ENCODE peak calls at places on chromosome 16, in nine cellular contexts. One of them, this sample, is unnamed.

GRCh38 chr16:3642397-3643094 is 11.9 kb upstream of the DNASE1 start:
- DNase-seq in stromal cell of bone marrow: no peak
- DNase-seq in stimulated activated CD8-positive, alpha-beta memory T cell treated with anti-CD3 and anti-CD28 coated beads, Interleukin-15, amount 100 ng/mL, for 4 hours: no peak
- DNase-seq in substantia nigra: no peak
- DNase-seq in EL: peak; percentile 23
- DNase-seq in psoas muscle: no peak
- DNase-seq in natural killer cell treated with Interleukin-12 subunit alpha and Interleukin-12 subunit beta and Interleukin-15 and Interleukin-18, amount 100 ng/mL, for 72 hours: no peak
- DNase-seq in CD8-positive, alpha-beta memory T cell: no peak
- DNase-seq in keratinocyte: peak; percentile 19
- DNase-seq in this sample: no peak

GRCh38 chr16:6689643-6690042 is 643.0 kb upstream of the RBFOX1 start:
- DNase-seq in stromal cell of bone marrow: no peak
- DNase-seq in stimulated activated CD8-positive, alpha-beta memory T cell treated with anti-CD3 and anti-CD28 coated beads, Interleukin-15, amount 100 ng/mL, for 4 hours: no peak
- DNase-seq in substantia nigra: no peak
- DNase-seq in EL: no peak
- DNase-seq in psoas muscle: no peak
- DNase-seq in natural killer cell treated with Interleukin-12 subunit alpha and Interleukin-12 subunit beta and Interleukin-15 and Interleukin-18, amount 100 ng/mL, for 72 hours: no peak
- DNase-seq in CD8-positive, alpha-beta memory T cell: no peak
- DNase-seq in keratinocyte: no peak
- DNase-seq in this sample: no peak

GRCh38 chr16:11310997-11311561 is 29.9 kb upstream of the PRM1 start:
- DNase-seq in stromal cell of bone marrow: no peak
- DNase-seq in stimulated activated CD8-positive, alpha-beta memory T cell treated with anti-CD3 and anti-CD28 coated beads, Interleukin-15, amount 100 ng/mL, for 4 hours: no peak
- DNase-seq in substantia nigra: no peak
- DNase-seq in EL: no peak
- DNase-seq in psoas muscle: no peak
- DNase-seq in natural killer cell treated with Interleukin-12 subunit alpha and Interleukin-12 subunit beta and Interleukin-15 and Interleukin-18, amount 100 ng/mL, for 72 hours: no peak
- DNase-seq in CD8-positive, alpha-beta memory T cell: no peak
- DNase-seq in keratinocyte: no peak
- DNase-seq in this sample: no peak

GRCh38 chr16:16917201-16917600 is 538.3 kb downstream of the NPIPA7 start:
- DNase-seq in stromal cell of bone marrow: no peak
- DNase-seq in stimulated activated CD8-positive, alpha-beta memory T cell treated with anti-CD3 and anti-CD28 coated beads, Interleukin-15, amount 100 ng/mL, for 4 hours: no peak
- DNase-seq in substantia nigra: no peak
- DNase-seq in EL: no peak
- DNase-seq in psoas muscle: no peak
- DNase-seq in natural killer cell treated with Interleukin-12 subunit alpha and Interleukin-12 subunit beta and Interleukin-15 and Interleukin-18, amount 100 ng/mL, for 72 hours: no peak
- DNase-seq in CD8-positive, alpha-beta memory T cell: no peak
- DNase-seq in keratinocyte: no peak
- DNase-seq in this sample: no peak

GRCh38 chr16:86061771-86062170 is 162.8 kb downstream of the IRF8 start:
- DNase-seq in stromal cell of bone marrow: no peak
- DNase-seq in stimulated activated CD8-positive, alpha-beta memory T cell treated with anti-CD3 and anti-CD28 coated beads, Interleukin-15, amount 100 ng/mL, for 4 hours: no peak
- DNase-seq in substantia nigra: no peak
- DNase-seq in EL: no peak
- DNase-seq in psoas muscle: no peak
- DNase-seq in natural killer cell treated with Interleukin-12 subunit alpha and Interleukin-12 subunit beta and Interleukin-15 and Interleukin-18, amount 100 ng/mL, for 72 hours: peak; percentile 32
- DNase-seq in CD8-positive, alpha-beta memory T cell: no peak
- DNase-seq in keratinocyte: no peak
- DNase-seq in this sample: no peak

GRCh38 chr16:27326738-27327585 is 13.2 kb downstream of the IL4R start:
- DNase-seq in stromal cell of bone marrow: peak; percentile 96
- DNase-seq in stimulated activated CD8-positive, alpha-beta memory T cell treated with anti-CD3 and anti-CD28 coated beads, Interleukin-15, amount 100 ng/mL, for 4 hours: no peak
- DNase-seq in substantia nigra: no peak
- DNase-seq in EL: peak; percentile 94
- DNase-seq in psoas muscle: peak; percentile 85
- DNase-seq in natural killer cell treated with Interleukin-12 subunit alpha and Interleukin-12 subunit beta and Interleukin-15 and Interleukin-18, amount 100 ng/mL, for 72 hours: peak; percentile 77
- DNase-seq in CD8-positive, alpha-beta memory T cell: no peak
- DNase-seq in keratinocyte: peak; percentile 44
- DNase-seq in this sample: no peak

GRCh38 chr16:19135896-19136438 is 22.2 kb downstream of the ITPRIPL2 start:
- DNase-seq in stromal cell of bone marrow: no peak
- DNase-seq in stimulated activated CD8-positive, alpha-beta memory T cell treated with anti-CD3 and anti-CD28 coated beads, Interleukin-15, amount 100 ng/mL, for 4 hours: no peak
- DNase-seq in substantia nigra: no peak
- DNase-seq in EL: peak; percentile 33
- DNase-seq in psoas muscle: peak; percentile 61
- DNase-seq in natural killer cell treated with Interleukin-12 subunit alpha and Interleukin-12 subunit beta and Interleukin-15 and Interleukin-18, amount 100 ng/mL, for 72 hours: no peak
- DNase-seq in CD8-positive, alpha-beta memory T cell: no peak
- DNase-seq in keratinocyte: no peak
- DNase-seq in this sample: no peak

GRCh38 chr16:52069866-52070265 is 477.1 kb downstream of the TOX3 start:
- DNase-seq in stromal cell of bone marrow: no peak
- DNase-seq in stimulated activated CD8-positive, alpha-beta memory T cell treated with anti-CD3 and anti-CD28 coated beads, Interleukin-15, amount 100 ng/mL, for 4 hours: no peak
- DNase-seq in substantia nigra: no peak
- DNase-seq in EL: no peak
- DNase-seq in psoas muscle: no peak
- DNase-seq in natural killer cell treated with Interleukin-12 subunit alpha and Interleukin-12 subunit beta and Interleukin-15 and Interleukin-18, amount 100 ng/mL, for 72 hours: no peak
- DNase-seq in CD8-positive, alpha-beta memory T cell: no peak
- DNase-seq in keratinocyte: no peak
- DNase-seq in this sample: peak; percentile 77

GRCh38 chr16:88548985-88549384 is 21.2 kb upstream of the ZC3H18 start:
- DNase-seq in stromal cell of bone marrow: no peak
- DNase-seq in stimulated activated CD8-positive, alpha-beta memory T cell treated with anti-CD3 and anti-CD28 coated beads, Interleukin-15, amount 100 ng/mL, for 4 hours: no peak
- DNase-seq in substantia nigra: no peak
- DNase-seq in EL: no peak
- DNase-seq in psoas muscle: no peak
- DNase-seq in natural killer cell treated with Interleukin-12 subunit alpha and Interleukin-12 subunit beta and Interleukin-15 and Interleukin-18, amount 100 ng/mL, for 72 hours: no peak
- DNase-seq in CD8-positive, alpha-beta memory T cell: no peak
- DNase-seq in keratinocyte: no peak
- DNase-seq in this sample: no peak

GRCh38 chr16:70391881-70392481 is 45.3 kb downstream of the DDX19A start:
- DNase-seq in stromal cell of bone marrow: peak; percentile 53
- DNase-seq in stimulated activated CD8-positive, alpha-beta memory T cell treated with anti-CD3 and anti-CD28 coated beads, Interleukin-15, amount 100 ng/mL, for 4 hours: no peak
- DNase-seq in substantia nigra: no peak
- DNase-seq in EL: peak; percentile 83
- DNase-seq in psoas muscle: peak; percentile 94
- DNase-seq in natural killer cell treated with Interleukin-12 subunit alpha and Interleukin-12 subunit beta and Interleukin-15 and Interleukin-18, amount 100 ng/mL, for 72 hours: no peak
- DNase-seq in CD8-positive, alpha-beta memory T cell: no peak
- DNase-seq in keratinocyte: no peak
- DNase-seq in this sample: no peak

GRCh38 chr16:84650062-84650991 is 2.0 kb downstream of the KLHL36 start:
- DNase-seq in stromal cell of bone marrow: no peak
- DNase-seq in stimulated activated CD8-positive, alpha-beta memory T cell treated with anti-CD3 and anti-CD28 coated beads, Interleukin-15, amount 100 ng/mL, for 4 hours: no peak
- DNase-seq in substantia nigra: no peak
- DNase-seq in EL: peak; percentile 71
- DNase-seq in psoas muscle: no peak
- DNase-seq in natural killer cell treated with Interleukin-12 subunit alpha and Interleukin-12 subunit beta and Interleukin-15 and Interleukin-18, amount 100 ng/mL, for 72 hours: no peak
- DNase-seq in CD8-positive, alpha-beta memory T cell: no peak
- DNase-seq in keratinocyte: peak; percentile 33
- DNase-seq in this sample: no peak

GRCh38 chr16:20918486-20919239 is 18.1 kb downstream of the LYRM1 start:
- DNase-seq in stromal cell of bone marrow: peak; percentile 75
- DNase-seq in stimulated activated CD8-positive, alpha-beta memory T cell treated with anti-CD3 and anti-CD28 coated beads, Interleukin-15, amount 100 ng/mL, for 4 hours: no peak
- DNase-seq in substantia nigra: no peak
- DNase-seq in EL: peak; percentile 57
- DNase-seq in psoas muscle: peak; percentile 75
- DNase-seq in natural killer cell treated with Interleukin-12 subunit alpha and Interleukin-12 subunit beta and Interleukin-15 and Interleukin-18, amount 100 ng/mL, for 72 hours: no peak
- DNase-seq in CD8-positive, alpha-beta memory T cell: no peak
- DNase-seq in keratinocyte: no peak
- DNase-seq in this sample: no peak

GRCh38 chr16:31695667-31696066 is 168.0 kb downstream of the AHSP start:
- DNase-seq in stromal cell of bone marrow: no peak
- DNase-seq in stimulated activated CD8-positive, alpha-beta memory T cell treated with anti-CD3 and anti-CD28 coated beads, Interleukin-15, amount 100 ng/mL, for 4 hours: no peak
- DNase-seq in substantia nigra: no peak
- DNase-seq in EL: no peak
- DNase-seq in psoas muscle: no peak
- DNase-seq in natural killer cell treated with Interleukin-12 subunit alpha and Interleukin-12 subunit beta and Interleukin-15 and Interleukin-18, amount 100 ng/mL, for 72 hours: no peak
- DNase-seq in CD8-positive, alpha-beta memory T cell: peak; percentile 39
- DNase-seq in keratinocyte: no peak
- DNase-seq in this sample: no peak

GRCh38 chr16:52912565-52913173 is 140.0 kb downstream of the CHD9NB start:
- DNase-seq in stromal cell of bone marrow: peak; percentile 1
- DNase-seq in stimulated activated CD8-positive, alpha-beta memory T cell treated with anti-CD3 and anti-CD28 coated beads, Interleukin-15, amount 100 ng/mL, for 4 hours: no peak
- DNase-seq in substantia nigra: peak; percentile 34
- DNase-seq in EL: peak; percentile 31
- DNase-seq in psoas muscle: peak; percentile 51
- DNase-seq in natural killer cell treated with Interleukin-12 subunit alpha and Interleukin-12 subunit beta and Interleukin-15 and Interleukin-18, amount 100 ng/mL, for 72 hours: no peak
- DNase-seq in CD8-positive, alpha-beta memory T cell: no peak
- DNase-seq in keratinocyte: peak; percentile 13
- DNase-seq in this sample: peak; percentile 65

GRCh38 chr16:49740190-49740589 is 115.7 kb downstream of the ZNF423 start:
- DNase-seq in stromal cell of bone marrow: no peak
- DNase-seq in stimulated activated CD8-positive, alpha-beta memory T cell treated with anti-CD3 and anti-CD28 coated beads, Interleukin-15, amount 100 ng/mL, for 4 hours: no peak
- DNase-seq in substantia nigra: no peak
- DNase-seq in EL: no peak
- DNase-seq in psoas muscle: no peak
- DNase-seq in natural killer cell treated with Interleukin-12 subunit alpha and Interleukin-12 subunit beta and Interleukin-15 and Interleukin-18, amount 100 ng/mL, for 72 hours: no peak
- DNase-seq in CD8-positive, alpha-beta memory T cell: no peak
- DNase-seq in keratinocyte: no peak
- DNase-seq in this sample: no peak

GRCh38 chr16:80806957-80807356 is 2.6 kb upstream of the CDYL2 start:
- DNase-seq in stromal cell of bone marrow: peak; percentile 49
- DNase-seq in stimulated activated CD8-positive, alpha-beta memory T cell treated with anti-CD3 and anti-CD28 coated beads, Interleukin-15, amount 100 ng/mL, for 4 hours: no peak
- DNase-seq in substantia nigra: no peak
- DNase-seq in EL: peak; percentile 73
- DNase-seq in psoas muscle: no peak
- DNase-seq in natural killer cell treated with Interleukin-12 subunit alpha and Interleukin-12 subunit beta and Interleukin-15 and Interleukin-18, amount 100 ng/mL, for 72 hours: peak; percentile 69
- DNase-seq in CD8-positive, alpha-beta memory T cell: no peak
- DNase-seq in keratinocyte: peak; percentile 48
- DNase-seq in this sample: no peak

GRCh38 chr16:29757950-29758466 is 12.2 kb upstream of the C16orf54 start:
- DNase-seq in stromal cell of bone marrow: peak; percentile 57
- DNase-seq in stimulated activated CD8-positive, alpha-beta memory T cell treated with anti-CD3 and anti-CD28 coated beads, Interleukin-15, amount 100 ng/mL, for 4 hours: no peak
- DNase-seq in substantia nigra: no peak
- DNase-seq in EL: peak; percentile 25
- DNase-seq in psoas muscle: no peak
- DNase-seq in natural killer cell treated with Interleukin-12 subunit alpha and Interleukin-12 subunit beta and Interleukin-15 and Interleukin-18, amount 100 ng/mL, for 72 hours: no peak
- DNase-seq in CD8-positive, alpha-beta memory T cell: no peak
- DNase-seq in keratinocyte: no peak
- DNase-seq in this sample: no peak

GRCh38 chr16:11916524-11917285 is 949 bp upstream of the GSPT1 start:
- DNase-seq in stromal cell of bone marrow: peak; percentile 65
- DNase-seq in stimulated activated CD8-positive, alpha-beta memory T cell treated with anti-CD3 and anti-CD28 coated beads, Interleukin-15, amount 100 ng/mL, for 4 hours: no peak
- DNase-seq in substantia nigra: no peak
- DNase-seq in EL: peak; percentile 60
- DNase-seq in psoas muscle: no peak
- DNase-seq in natural killer cell treated with Interleukin-12 subunit alpha and Interleukin-12 subunit beta and Interleukin-15 and Interleukin-18, amount 100 ng/mL, for 72 hours: no peak
- DNase-seq in CD8-positive, alpha-beta memory T cell: no peak
- DNase-seq in keratinocyte: peak; percentile 50
- DNase-seq in this sample: peak; percentile 88

GRCh38 chr16:2178321-2179106 is 17.9 kb downstream of the CASKIN1 start:
- DNase-seq in stromal cell of bone marrow: no peak
- DNase-seq in stimulated activated CD8-positive, alpha-beta memory T cell treated with anti-CD3 and anti-CD28 coated beads, Interleukin-15, amount 100 ng/mL, for 4 hours: no peak
- DNase-seq in substantia nigra: no peak
- DNase-seq in EL: no peak
- DNase-seq in psoas muscle: no peak
- DNase-seq in natural killer cell treated with Interleukin-12 subunit alpha and Interleukin-12 subunit beta and Interleukin-15 and Interleukin-18, amount 100 ng/mL, for 72 hours: no peak
- DNase-seq in CD8-positive, alpha-beta memory T cell: peak; percentile 17
- DNase-seq in keratinocyte: no peak
- DNase-seq in this sample: no peak